ENCODE peak calls at places on chromosomes 3 and 15, in seven cellular contexts. R is NCI-H1417; A is T-helper 9 cell; U is activated T-cell treated with anti-CD3 and anti-CD28 coated beads, Interleukin-2, amount 50 U/mL, for 24 hours; Q is activated CD8-positive, alpha-beta T cell treated with anti-CD3 and anti-CD28 coated beads for 36 hours; E is body of pancreas; D is HFF-Myc. T is an unnamed sample.

GRCh38 chr15:44207643-44208042 is 12.6 kb upstream of the FRMD5 start:
- DNase-seq in U (no peak), R (no peak), D (no peak), E (no peak), Q (no peak), A (no peak), T (no peak)

GRCh38 chr3:18134386-18135082 is 290.6 kb downstream of the SATB1 start:
- DNase-seq in D (no peak), A (no peak), U (no peak), Q (no peak), R (no peak), E (no peak), T (peak)

GRCh38 chr3:33637482-33637881 is 80.6 kb downstream of the CLASP2 start:
- DNase-seq in A (no peak), Q (no peak), U (no peak), D (no peak), E (no peak), R (no peak), T (no peak)

GRCh38 chr15:97036301-97036700 is 705.8 kb downstream of the NR2F2 start:
- DNase-seq in Q (no peak), E (no peak), R (no peak), A (no peak), D (no peak), U (no peak), T (no peak)

GRCh38 chr3:111874177-111874820 is 15.2 kb downstream of the PHLDB2 start:
- DNase-seq in A (no peak), D (no peak), Q (no peak), E (no peak), U (no peak), R (no peak), T (no peak)

GRCh38 chr3:143633816-143634215 is 214.5 kb downstream of the SLC9A9 start:
- DNase-seq in D (no peak), A (no peak), R (no peak), E (no peak), U (no peak), Q (no peak), T (no peak)

GRCh38 chr15:100725121-100726069 is 123.0 kb downstream of the ASB7 start:
- DNase-seq in E (peak), A (no peak), Q (no peak), R (no peak), U (no peak), D (no peak), T (no peak)

GRCh38 chr15:101611580-101612299 is 40.4 kb downstream of the TM2D3 start:
- DNase-seq in R (no peak), D (no peak), E (no peak), A (no peak), U (no peak), Q (no peak), T (no peak)

GRCh38 chr3:62159693-62160092 is 213.7 kb downstream of the FEZF2 start:
- DNase-seq in E (peak), D (no peak), R (no peak), A (no peak), U (no peak), Q (no peak), T (no peak)

GRCh38 chr3:24830230-24831152 is 335.8 kb upstream of the THRB start:
- DNase-seq in E (no peak), Q (no peak), D (no peak), A (no peak), U (no peak), R (peak), T (peak)

GRCh38 chr15:38565287-38565670 is 665 bp upstream of the RASGRP1 start:
- DNase-seq in R (no peak), D (no peak), U (no peak), A (no peak), E (no peak), Q (no peak), T (no peak)

GRCh38 chr3:42906085-42906904 is at the start of gene ZNF662:
- DNase-seq in A (no peak), R (peak), D (no peak), U (peak), E (peak), Q (peak), T (no peak)

GRCh38 chr3:181056276-181056675 is 66.7 kb upstream of the DNAJC19 start:
- DNase-seq in U (no peak), D (no peak), R (peak), A (no peak), E (no peak), Q (no peak), T (no peak)

GRCh38 chr3:184486614-184487013 is 75.0 kb upstream of the EPHB3 start:
- DNase-seq in U (no peak), D (no peak), E (no peak), Q (no peak), R (no peak), A (no peak), T (no peak)

GRCh38 chr3:60854762-60855161 is 396.5 kb downstream of the FHIT start:
- DNase-seq in A (no peak), R (no peak), U (no peak), D (no peak), Q (no peak), E (no peak), T (no peak)

GRCh38 chr3:194869482-194870169 is 183.9 kb downstream of the FAM43A start:
- DNase-seq in A (no peak), E (no peak), D (no peak), U (no peak), R (no peak), Q (no peak), T (no peak)

GRCh38 chr3:176934698-176935097 is 262.6 kb downstream of the TBL1XR1 start:
- DNase-seq in U (no peak), E (no peak), A (no peak), D (no peak), R (no peak), Q (no peak), T (no peak)

GRCh38 chr3:30805695-30806094 is 88.8 kb downstream of the GADL1 start:
- DNase-seq in D (no peak), A (no peak), E (no peak), U (no peak), Q (no peak), R (no peak), T (no peak)

GRCh38 chr3:113534365-113534764 is 2.0 kb downstream of the SIDT1 start:
- DNase-seq in R (peak), Q (peak), E (no peak), D (no peak), A (no peak), U (peak), T (no peak)

GRCh38 chr3:142595141-142595540 is 1.1 kb upstream of the PLS1 start:
- DNase-seq in D (no peak), Q (no peak), A (no peak), E (no peak), U (no peak), R (no peak), T (no peak)

GRCh38 chr15:25188551-25189101 is 233.8 kb downstream of the SNRPN start:
- DNase-seq in U (no peak), D (no peak), E (no peak), Q (no peak), A (no peak), R (no peak), T (no peak)

GRCh38 chr3:122679085-122679466 is 1.6 kb upstream of the PARP14 start:
- DNase-seq in E (peak), A (peak), D (peak), U (peak), Q (peak), R (peak), T (peak)

GRCh38 chr3:159824341-159824740 is 164.3 kb upstream of the IL12A start:
- DNase-seq in Q (no peak), E (no peak), R (no peak), U (no peak), D (no peak), A (no peak), T (peak)

GRCh38 chr3:32399030-32399620 is 7.5 kb downstream of the CMTM7 start:
- DNase-seq in E (peak), D (no peak), U (no peak), Q (peak), A (peak), R (no peak), T (peak)

GRCh38 chr3:155676252-155676981 is 68.5 kb downstream of the PLCH1 start:
- DNase-seq in A (no peak), D (peak), Q (no peak), E (peak), R (no peak), U (no peak), T (peak)

GRCh38 chr3:10729439-10729838 is 86.6 kb upstream of the SLC6A11 start:
- DNase-seq in D (no peak), A (no peak), E (no peak), U (no peak), R (no peak), Q (no peak), T (no peak)

GRCh38 chr3:61926913-61927312 is 365.5 kb downstream of the PTPRG start:
- DNase-seq in Q (no peak), U (no peak), D (no peak), A (no peak), R (no peak), E (no peak), T (no peak)

GRCh38 chr3:42640129-42640528 is 13.4 kb upstream of the ZBTB47 start:
- DNase-seq in Q (no peak), E (no peak), D (no peak), R (no peak), U (no peak), A (no peak), T (no peak)

GRCh38 chr3:33089515-33089914 is 7.4 kb downstream of the GLB1 start:
- DNase-seq in Q (peak), A (no peak), E (no peak), U (no peak), D (no peak), R (no peak), T (no peak)

GRCh38 chr15:100189319-100189718 is 152.5 kb downstream of the ADAMTS17 start:
- DNase-seq in Q (no peak), U (no peak), E (no peak), R (no peak), A (no peak), D (no peak), T (no peak)

GRCh38 chr3:150335631-150336030 is 72.5 kb upstream of the TSC22D2 start:
- DNase-seq in E (no peak), A (no peak), R (no peak), U (no peak), Q (no peak), D (no peak), T (no peak)

GRCh38 chr3:170953736-170954135 is 45.3 kb upstream of the EIF5A2 start:
- DNase-seq in Q (no peak), D (no peak), A (no peak), R (no peak), E (no peak), U (no peak), T (no peak)

GRCh38 chr15:78638658-78639314 is 2.2 kb downstream of the CHRNB4 start:
- DNase-seq in D (no peak), A (peak), U (peak), E (peak), R (peak), Q (peak), T (peak)

GRCh38 chr15:58201536-58201935 is 63.4 kb downstream of the AQP9 start:
- DNase-seq in E (no peak), Q (no peak), R (no peak), D (peak), A (no peak), U (no peak), T (no peak)

GRCh38 chr3:16048435-16049318 is 125.8 kb upstream of the GALNT15 start:
- DNase-seq in R (peak), E (peak), U (no peak), D (no peak), A (peak), Q (peak), T (peak)

GRCh38 chr15:93072011-93072410 is 17.0 kb downstream of the RGMA start:
- DNase-seq in D (no peak), R (no peak), U (no peak), Q (no peak), A (no peak), E (no peak), T (no peak)

GRCh38 chr15:66004618-66005262 is 135.4 kb downstream of the RAB11A start:
- DNase-seq in D (no peak), R (no peak), U (no peak), A (no peak), E (peak), Q (peak), T (peak)

GRCh38 chr3:47874913-47875312 is 72.0 kb downstream of the DHX30 start:
- DNase-seq in D (no peak), A (no peak), Q (no peak), E (no peak), U (no peak), R (no peak), T (no peak)

GRCh38 chr3:172195393-172195754 is 156.0 kb downstream of the FNDC3B start:
- DNase-seq in D (no peak), U (no peak), A (no peak), E (no peak), R (no peak), Q (no peak), T (no peak)